ENCODE peak calls at places on chromosomes 4 and X, in seven cellular contexts. I is body of pancreas, N is spleen, Q is transverse colon, Y is H1, R is tibial nerve, T is suprapubic skin. M is an unnamed sample.

GRCh38 chrX:16484338-16484737 is 165.6 kb upstream of the S100G start:
- DNase-seq in I (no peak), N (no peak), Q (no peak), Y (no peak), R (no peak), T (no peak), M (no peak)

GRCh38 chrX:34147345-34147744 is 15.2 kb upstream of the FAM47A start:
- DNase-seq in I (no peak), N (no peak), Q (no peak), Y (no peak), R (no peak), T (no peak), M (no peak)

GRCh38 chr4:54318904-54319303 is 89.8 kb downstream of the PDGFRA start:
- DNase-seq in I (peak; percentile 21), N (no peak), Q (no peak), Y (peak; percentile 23), R (no peak), T (no peak), M (no peak)

GRCh38 chr4:15753786-15754185 is 24.3 kb upstream of the CD38 start:
- DNase-seq in I (peak; percentile 9), N (peak; percentile 83), Q (no peak), Y (no peak), R (no peak), T (no peak), M (no peak)

GRCh38 chr4:128159967-128160366 is 98.9 kb downstream of the LARP1B start:
- DNase-seq in I (no peak), N (no peak), Q (no peak), Y (no peak), R (no peak), T (no peak), M (no peak)

GRCh38 chrX:123713841-123714240 is 19.0 kb downstream of the THOC2 start:
- DNase-seq in I (no peak), N (no peak), Q (no peak), Y (no peak), R (no peak), T (no peak), M (no peak)

GRCh38 chr4:17780461-17781071 is 855 bp downstream of the FAM184B start:
- DNase-seq in I (peak; percentile 13), N (no peak), Q (no peak), Y (no peak), R (no peak), T (no peak), M (no peak)

GRCh38 chrX:147570483-147570882 is 341.2 kb upstream of the FMR1 start:
- DNase-seq in I (no peak), N (no peak), Q (no peak), Y (no peak), R (no peak), T (no peak), M (no peak)

GRCh38 chr4:73103799-73104503 is 34.4 kb upstream of the COX18 start:
- DNase-seq in I (no peak), N (no peak), Q (no peak), Y (no peak), R (no peak), T (no peak), M (no peak)

GRCh38 chrX:120560405-120560841 is 339 bp downstream of the CUL4B start:
- DNase-seq in I (peak; percentile 50), N (peak; percentile 76), Q (peak; percentile 43), Y (no peak), R (peak; percentile 28), T (no peak), M (no peak)

GRCh38 chr4:88264338-88264737 is 20.0 kb downstream of the PPM1K start:
- DNase-seq in I (no peak), N (no peak), Q (no peak), Y (no peak), R (no peak), T (no peak), M (no peak)

GRCh38 chrX:11137543-11138139 is 26.5 kb downstream of the HCCS start:
- DNase-seq in I (no peak), N (no peak), Q (no peak), Y (no peak), R (peak; percentile 75), T (no peak), M (no peak)

GRCh38 chr4:161577604-161578301 is 586.0 kb downstream of the FSTL5 start:
- DNase-seq in I (no peak), N (no peak), Q (no peak), Y (no peak), R (no peak), T (no peak), M (no peak)

GRCh38 chrX:12975670-12975965 is 708 bp downstream of the TMSB4X start:
- DNase-seq in I (peak; percentile 44), N (peak; percentile 90), Q (no peak), Y (no peak), R (no peak), T (no peak), M (no peak)

GRCh38 chrX:65900850-65901844 is 138.7 kb downstream of the VSIG4 start:
- DNase-seq in I (no peak), N (no peak), Q (no peak), Y (no peak), R (no peak), T (no peak), M (no peak)

GRCh38 chr4:70722199-70722791 is 531 bp downstream of the RUFY3 start:
- DNase-seq in I (no peak), N (no peak), Q (no peak), Y (no peak), R (no peak), T (no peak), M (no peak)

GRCh38 chr4:129326810-129327209 is 230.9 kb downstream of the C4orf33 start:
- DNase-seq in I (no peak), N (no peak), Q (no peak), Y (no peak), R (no peak), T (no peak), M (no peak)

GRCh38 chr4:185721949-185722316 is 90.1 kb downstream of the SORBS2 start:
- DNase-seq in I (no peak), N (no peak), Q (no peak), Y (no peak), R (no peak), T (no peak), M (no peak)
- H3K27ac ChIP-seq in I (no peak overlapping the region), N (no peak overlapping the region), Q (peak overlapping the region; percentile 69), Y (no peak overlapping the region), R (peak overlapping the region; percentile 40), T (peak overlapping the region; percentile 80), M (no peak overlapping the region)

GRCh38 chrX:23907496-23908218 is at the start of the genes APOO and CXorf58:
- DNase-seq in I (peak; percentile 93), N (peak; percentile 98), Q (peak; percentile 92), Y (peak; percentile 84), R (peak; percentile 72), T (peak; percentile 91), M (peak; percentile 85)

GRCh38 chrX:23904096-23904495 is 3.6 kb downstream of the APOO start:
- DNase-seq in I (no peak), N (no peak), Q (no peak), Y (no peak), R (no peak), T (no peak), M (no peak)

GRCh38 chrX:23907106-23907495 is 637 bp downstream of the APOO start:
- DNase-seq in I (no peak), N (no peak), Q (no peak), Y (no peak), R (no peak), T (no peak), M (no peak)

GRCh38 chrX:23911436-23911835 is 3.6 kb downstream of the CXorf58 start:
- DNase-seq in I (no peak), N (no peak), Q (no peak), Y (no peak), R (no peak), T (no peak), M (no peak)

DNA sequence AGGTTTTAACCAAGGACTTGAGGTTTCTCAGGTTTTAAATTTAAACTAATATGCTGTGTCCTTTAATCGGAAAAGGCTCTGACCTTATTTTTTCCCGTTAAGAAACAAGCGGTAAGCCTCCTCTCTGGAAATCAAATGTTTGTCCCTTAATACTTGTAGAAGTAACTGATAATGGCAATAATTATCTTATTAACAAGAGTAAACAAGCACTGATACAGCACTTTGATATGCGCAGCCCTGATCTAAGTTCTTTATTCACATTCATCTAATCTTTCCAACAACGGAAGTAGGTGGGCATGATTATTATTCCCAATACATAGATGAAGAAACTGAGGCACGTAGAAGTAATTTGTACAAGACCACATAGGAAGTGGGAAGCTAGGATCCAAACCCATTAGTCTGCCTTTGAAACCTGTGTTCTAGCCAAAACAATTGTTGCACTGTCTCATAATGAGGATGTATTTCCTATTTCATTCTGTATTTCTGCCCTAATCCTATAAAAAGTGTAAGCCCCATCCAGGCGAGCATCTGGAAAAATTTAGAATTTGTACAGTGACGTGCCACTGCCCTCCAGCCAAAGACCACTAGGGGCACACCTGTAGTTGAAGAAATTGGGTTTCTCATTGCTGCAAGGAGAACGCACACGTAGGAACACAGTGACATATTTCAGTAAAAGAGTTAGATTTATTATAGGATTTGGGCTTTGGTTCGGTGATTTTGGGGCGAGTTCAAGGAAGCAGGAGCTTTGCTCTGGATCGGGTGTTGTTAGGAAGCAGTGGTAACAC is 605 bp downstream of the CXorf58 start:
- DNase-seq in I (peak; percentile 11), N (no peak), Q (no peak), Y (no peak), R (no peak), T (no peak), M (no peak)
- H3K4me3 ChIP-seq in I (no peak overlapping the region), N (no peak overlapping the region), Q (peak overlapping the region; percentile 7), Y (no peak overlapping the region), R (peak overlapping the region; percentile 60), T (peak overlapping the region; percentile 64), M (peak overlapping the region; percentile 63)

GRCh38 chrX:71214604-71215334 is 8.3 kb upstream of the GJB1 start:
- DNase-seq in I (peak; percentile 93), N (no peak), Q (peak; percentile 85), Y (no peak), R (no peak), T (no peak), M (no peak)
- TF ChIP-seq POLR2A in I (peak; percentile 92), N (no peak), Q (peak; percentile 79), Y (no peak), R (no peak), T (no peak), M (no peak)

GRCh38 chr4:23887173-23887572 is 2.7 kb downstream of the PPARGC1A start:
- DNase-seq in I (no peak), N (no peak), Q (no peak), Y (no peak), R (no peak), T (no peak), M (no peak)

GRCh38 chr4:23885943-23886590 is 3.8 kb downstream of the PPARGC1A start:
- DNase-seq in I (no peak), N (no peak), Q (no peak), Y (no peak), R (no peak), T (no peak), M (no peak)

GRCh38 chr4:23882976-23883531 is 6.8 kb downstream of the PPARGC1A start:
- DNase-seq in I (no peak), N (no peak), Q (no peak), Y (no peak), R (no peak), T (no peak), M (no peak)

GRCh38 chr4:23884261-23884660 is 5.6 kb downstream of the PPARGC1A start:
- DNase-seq in I (no peak), N (no peak), Q (no peak), Y (no peak), R (no peak), T (no peak), M (no peak)

DNA sequence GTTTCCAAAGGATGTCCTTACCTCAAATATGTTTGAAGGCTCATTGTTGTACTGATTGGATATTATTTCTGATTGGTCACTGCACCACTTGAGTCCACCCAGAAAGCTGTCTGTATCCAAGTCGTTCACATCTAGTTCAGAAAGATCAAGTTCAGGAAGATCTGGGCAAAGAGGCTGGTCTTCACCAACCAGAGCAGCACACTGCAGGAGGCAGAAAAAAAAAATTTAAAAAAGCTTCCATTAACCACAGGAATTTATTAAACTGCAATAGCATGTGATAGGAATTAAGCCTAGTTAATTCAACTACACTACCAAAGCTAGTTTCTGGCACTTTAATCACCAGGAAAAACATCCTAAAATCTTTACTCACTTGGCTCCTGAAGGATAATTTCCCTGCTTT is 5.1 kb downstream of the PPARGC1A start:
- DNase-seq in I (no peak), N (no peak), Q (no peak), Y (no peak), R (no peak), T (no peak), M (no peak)
- H3K27ac ChIP-seq in I (no peak overlapping the region), N (no peak overlapping the region), Q (no peak overlapping the region), Y (no peak overlapping the region), R (no peak overlapping the region), T (peak overlapping the region; percentile 27), M (no peak overlapping the region)